ENCODE peak calls at places on chromosomes 4 and X, in seven cellular contexts. V, I, F, K, Y, Q and W are unnamed samples.

GRCh38 chr4:41258783-41259182 is 2.1 kb downstream of the UCHL1 start:
- DNase-seq in Y (peak), K (peak), F (peak), I (peak), Q (peak), V (no peak), W (no peak)

GRCh38 chr4:130738233-130738632 is 1642.3 kb downstream of the C4orf33 start:
- DNase-seq in I (no peak), K (no peak), V (no peak), Y (peak), F (no peak), Q (no peak), W (no peak)

GRCh38 chr4:119286377-119287002 is 35.4 kb downstream of the FABP2 start:
- DNase-seq in K (peak), Y (no peak), Q (peak), I (no peak), F (no peak), V (no peak), W (peak)

GRCh38 chr4:151417164-151417571 is 8.2 kb downstream of the FHIP1A start:
- DNase-seq in V (peak), Q (no peak), Y (no peak), I (no peak), K (no peak), F (no peak), W (no peak)

GRCh38 chr4:148438047-148438446 is 4.2 kb downstream of the NR3C2 start:
- DNase-seq in V (no peak), F (no peak), Y (no peak), I (no peak), K (peak), Q (no peak), W (no peak)

GRCh38 chr4:35105486-35105885 is 1138.8 kb downstream of the ARAP2 start:
- DNase-seq in Y (no peak), F (no peak), Q (no peak), V (no peak), K (no peak), I (peak), W (no peak)

GRCh38 chr4:136748165-136748564 is 784.1 kb downstream of the PCDH18 start:
- DNase-seq in K (no peak), Q (no peak), F (no peak), I (no peak), Y (no peak), V (no peak), W (no peak)

GRCh38 chr4:3321295-3321889 is 28.6 kb downstream of the RGS12 start:
- DNase-seq in F (peak), Y (peak), I (peak), Q (no peak), K (no peak), V (no peak), W (no peak)

GRCh38 chr4:130074096-130074495 is 978.1 kb downstream of the C4orf33 start:
- DNase-seq in Q (no peak), I (no peak), F (no peak), K (no peak), V (no peak), Y (no peak), W (no peak)

GRCh38 chr4:174317531-174317930 is 33.8 kb downstream of the CEP44 start:
- DNase-seq in Y (no peak), K (peak), V (no peak), Q (peak), F (no peak), I (no peak), W (no peak)

GRCh38 chr4:71941001-71941400 is 90.8 kb upstream of the NPFFR2 start:
- DNase-seq in F (no peak), Y (no peak), V (no peak), Q (peak), I (peak), K (peak), W (no peak)

GRCh38 chr4:61638600-61638999 is 438.5 kb downstream of the ADGRL3 start:
- DNase-seq in I (no peak), F (no peak), Y (no peak), K (peak), V (no peak), Q (peak), W (no peak)

GRCh38 chrX:130771230-130771629 is 131.8 kb downstream of the ENOX2 start:
- DNase-seq in I (no peak), Q (no peak), Y (no peak), K (peak), V (no peak), F (no peak), W (no peak)

GRCh38 chr4:112968456-112969159 is 80.8 kb upstream of the ANK2 start:
- DNase-seq in K (peak), Y (no peak), V (no peak), F (no peak), I (no peak), Q (peak), W (no peak)

GRCh38 chr4:2796261-2797187 is 3.6 kb downstream of the SH3BP2 start:
- DNase-seq in F (peak), I (peak), Y (no peak), K (peak), Q (peak), V (no peak), W (no peak)

GRCh38 chrX:108044554-108045256 is at the start of gene VSIG1:
- DNase-seq in V (no peak), Q (no peak), F (no peak), I (no peak), K (no peak), Y (no peak), W (no peak)

GRCh38 chrX:101460669-101461068 is 24.6 kb upstream of the ARMCX4 start:
- DNase-seq in Q (no peak), I (no peak), K (peak), F (no peak), V (no peak), Y (no peak), W (no peak)

GRCh38 chrX:96704661-96705060 is 20.0 kb downstream of the DIAPH2 start:
- DNase-seq in F (no peak), K (peak), Q (peak), V (no peak), Y (no peak), I (no peak), W (no peak)

GRCh38 chrX:67544871-67545771 is 1.3 kb downstream of the AR start:
- DNase-seq in K (peak), Q (peak), V (no peak), Y (peak), F (peak), I (peak), W (peak)

GRCh38 chr4:55733874-55734437 is 85.6 kb upstream of the EXOC1L start:
- DNase-seq in V (no peak), Y (no peak), K (peak), Q (peak), F (no peak), I (no peak), W (no peak)

GRCh38 chr4:16225139-16225538 is 1.1 kb downstream of the TAPT1 start:
- DNase-seq in K (peak), Y (no peak), I (no peak), V (no peak), F (no peak), Q (peak), W (no peak)

GRCh38 chr4:98448923-98449322 is 187.7 kb downstream of the RAP1GDS1 start:
- DNase-seq in F (no peak), Y (no peak), K (no peak), I (no peak), V (no peak), Q (no peak), W (no peak)

GRCh38 chrX:36856849-36857248 is 151.3 kb upstream of the FAM47C start:
- DNase-seq in K (peak), Y (no peak), Q (peak), I (no peak), V (no peak), F (no peak), W (no peak)

GRCh38 chrX:67563469-67564448 is 19.9 kb downstream of the AR start:
- DNase-seq in K (no peak), I (no peak), V (no peak), F (peak), Y (no peak), Q (peak), W (no peak)

GRCh38 chr4:68581382-68582338 is 5.5 kb upstream of the UGT2B17 start:
- DNase-seq in I (no peak), V (no peak), Y (no peak), K (peak), F (no peak), Q (no peak), W (no peak)

GRCh38 chr4:165381821-165382373 is 3.1 kb downstream of the CPE start:
- DNase-seq in K (no peak), I (peak), Y (no peak), Q (no peak), V (no peak), F (no peak), W (no peak)

GRCh38 chr4:162115323-162115722 is 48.5 kb downstream of the FSTL5 start:
- DNase-seq in Q (no peak), V (no peak), Y (no peak), I (no peak), K (no peak), F (no peak), W (no peak)

GRCh38 chr4:42363614-42364013 is 33.7 kb upstream of the SHISA3 start:
- DNase-seq in V (no peak), I (no peak), K (no peak), Y (no peak), Q (no peak), F (no peak), W (no peak)